ENCODE peak calls at places on chromosomes 1 and 21, in nine cellular contexts. One of them, this sample, is unnamed.

GRCh38 chr1:210681158-210681557 is 352.5 kb downstream of the HHAT start:
- DNase-seq in endothelial cell: no peak
- DNase-seq in globus pallidus: no peak
- DNase-seq in ELR: peak
- DNase-seq in stimulated activated CD4-positive, alpha-beta T cell treated with anti-CD3 and anti-CD28 coated beads, Interleukin-2, amount 100 ng/mL, for 24 hours: no peak
- DNase-seq in astrocyte: no peak
- DNase-seq in GM03348: no peak
- DNase-seq in vagina: no peak
- DNase-seq in G401: no peak
- DNase-seq in this sample: no peak

GRCh38 chr1:153742411-153743142 is 14.7 kb downstream of the INTS3 start:
- DNase-seq in G401: no peak
- DNase-seq in globus pallidus: no peak
- DNase-seq in ELR: no peak
- DNase-seq in endothelial cell: no peak
- DNase-seq in GM03348: peak
- DNase-seq in stimulated activated CD4-positive, alpha-beta T cell treated with anti-CD3 and anti-CD28 coated beads, Interleukin-2, amount 100 ng/mL, for 24 hours: no peak
- DNase-seq in astrocyte: peak
- DNase-seq in vagina: no peak
- DNase-seq in this sample: no peak

GRCh38 chr1:110786802-110787327 is 86.1 kb upstream of the CD53 start:
- DNase-seq in stimulated activated CD4-positive, alpha-beta T cell treated with anti-CD3 and anti-CD28 coated beads, Interleukin-2, amount 100 ng/mL, for 24 hours: no peak
- DNase-seq in endothelial cell: no peak
- DNase-seq in GM03348: no peak
- DNase-seq in G401: no peak
- DNase-seq in globus pallidus: no peak
- DNase-seq in ELR: no peak
- DNase-seq in astrocyte: no peak
- DNase-seq in vagina: no peak
- DNase-seq in this sample: no peak

GRCh38 chr1:226419284-226419683 is 11.4 kb upstream of the PARP1 start:
- DNase-seq in G401: no peak
- DNase-seq in stimulated activated CD4-positive, alpha-beta T cell treated with anti-CD3 and anti-CD28 coated beads, Interleukin-2, amount 100 ng/mL, for 24 hours: no peak
- DNase-seq in globus pallidus: peak
- DNase-seq in ELR: no peak
- DNase-seq in astrocyte: no peak
- DNase-seq in endothelial cell: no peak
- DNase-seq in GM03348: no peak
- DNase-seq in vagina: no peak
- DNase-seq in this sample: no peak

GRCh38 chr1:243325305-243325890 is 69.6 kb downstream of the SDCCAG8 start:
- DNase-seq in globus pallidus: peak
- DNase-seq in endothelial cell: peak
- DNase-seq in stimulated activated CD4-positive, alpha-beta T cell treated with anti-CD3 and anti-CD28 coated beads, Interleukin-2, amount 100 ng/mL, for 24 hours: peak
- DNase-seq in astrocyte: peak
- DNase-seq in ELR: peak
- DNase-seq in vagina: no peak
- DNase-seq in GM03348: peak
- DNase-seq in G401: peak
- DNase-seq in this sample: no peak

GRCh38 chr1:94050263-94050662 is 70.7 kb downstream of the ABCA4 start:
- DNase-seq in stimulated activated CD4-positive, alpha-beta T cell treated with anti-CD3 and anti-CD28 coated beads, Interleukin-2, amount 100 ng/mL, for 24 hours: no peak
- DNase-seq in endothelial cell: no peak
- DNase-seq in ELR: peak
- DNase-seq in G401: no peak
- DNase-seq in astrocyte: peak
- DNase-seq in GM03348: peak
- DNase-seq in vagina: no peak
- DNase-seq in globus pallidus: no peak
- DNase-seq in this sample: peak

GRCh38 chr1:62068978-62069377 is 125.7 kb upstream of the L1TD1 start:
- DNase-seq in globus pallidus: no peak
- DNase-seq in ELR: no peak
- DNase-seq in endothelial cell: no peak
- DNase-seq in stimulated activated CD4-positive, alpha-beta T cell treated with anti-CD3 and anti-CD28 coated beads, Interleukin-2, amount 100 ng/mL, for 24 hours: no peak
- DNase-seq in vagina: no peak
- DNase-seq in astrocyte: no peak
- DNase-seq in GM03348: no peak
- DNase-seq in G401: peak
- DNase-seq in this sample: no peak

GRCh38 chr1:201779351-201779880 is 49.5 kb upstream of the IPO9 start:
- DNase-seq in astrocyte: no peak
- DNase-seq in G401: no peak
- DNase-seq in GM03348: no peak
- DNase-seq in vagina: peak
- DNase-seq in ELR: no peak
- DNase-seq in globus pallidus: no peak
- DNase-seq in stimulated activated CD4-positive, alpha-beta T cell treated with anti-CD3 and anti-CD28 coated beads, Interleukin-2, amount 100 ng/mL, for 24 hours: no peak
- DNase-seq in endothelial cell: no peak
- DNase-seq in this sample: no peak

GRCh38 chr1:228210076-228210651 is 2.3 kb downstream of the OBSCN start:
- DNase-seq in astrocyte: no peak
- DNase-seq in endothelial cell: no peak
- DNase-seq in G401: no peak
- DNase-seq in GM03348: no peak
- DNase-seq in globus pallidus: no peak
- DNase-seq in ELR: peak
- DNase-seq in stimulated activated CD4-positive, alpha-beta T cell treated with anti-CD3 and anti-CD28 coated beads, Interleukin-2, amount 100 ng/mL, for 24 hours: no peak
- DNase-seq in vagina: no peak
- DNase-seq in this sample: peak

GRCh38 chr1:198162091-198162767 is 5.4 kb downstream of the NEK7 start:
- DNase-seq in globus pallidus: peak
- DNase-seq in ELR: no peak
- DNase-seq in endothelial cell: no peak
- DNase-seq in GM03348: no peak
- DNase-seq in stimulated activated CD4-positive, alpha-beta T cell treated with anti-CD3 and anti-CD28 coated beads, Interleukin-2, amount 100 ng/mL, for 24 hours: no peak
- DNase-seq in vagina: no peak
- DNase-seq in G401: no peak
- DNase-seq in astrocyte: no peak
- DNase-seq in this sample: no peak

GRCh38 chr1:8412183-8412831 is 94.4 kb downstream of the SLC45A1 start:
- DNase-seq in vagina: no peak
- DNase-seq in endothelial cell: no peak
- DNase-seq in stimulated activated CD4-positive, alpha-beta T cell treated with anti-CD3 and anti-CD28 coated beads, Interleukin-2, amount 100 ng/mL, for 24 hours: no peak
- DNase-seq in G401: no peak
- DNase-seq in GM03348: peak
- DNase-seq in ELR: peak
- DNase-seq in astrocyte: peak
- DNase-seq in globus pallidus: no peak
- DNase-seq in this sample: no peak

GRCh38 chr1:207919523-207920210 is 8.7 kb upstream of the CD34 start:
- DNase-seq in G401: peak
- DNase-seq in ELR: no peak
- DNase-seq in stimulated activated CD4-positive, alpha-beta T cell treated with anti-CD3 and anti-CD28 coated beads, Interleukin-2, amount 100 ng/mL, for 24 hours: no peak
- DNase-seq in vagina: no peak
- DNase-seq in GM03348: peak
- DNase-seq in globus pallidus: no peak
- DNase-seq in astrocyte: no peak
- DNase-seq in endothelial cell: no peak
- DNase-seq in this sample: no peak

GRCh38 chr1:45111239-45111638 is 95.2 kb downstream of the ZSWIM5 start:
- DNase-seq in astrocyte: no peak
- DNase-seq in GM03348: no peak
- DNase-seq in globus pallidus: no peak
- DNase-seq in ELR: no peak
- DNase-seq in endothelial cell: no peak
- DNase-seq in vagina: no peak
- DNase-seq in stimulated activated CD4-positive, alpha-beta T cell treated with anti-CD3 and anti-CD28 coated beads, Interleukin-2, amount 100 ng/mL, for 24 hours: no peak
- DNase-seq in G401: no peak
- DNase-seq in this sample: no peak

GRCh38 chr1:182616130-182617074 is 12.2 kb upstream of the RGS16 start:
- DNase-seq in G401: peak
- DNase-seq in stimulated activated CD4-positive, alpha-beta T cell treated with anti-CD3 and anti-CD28 coated beads, Interleukin-2, amount 100 ng/mL, for 24 hours: peak
- DNase-seq in ELR: no peak
- DNase-seq in globus pallidus: peak
- DNase-seq in vagina: no peak
- DNase-seq in GM03348: peak
- DNase-seq in astrocyte: peak
- DNase-seq in endothelial cell: no peak
- DNase-seq in this sample: peak

GRCh38 chr1:144551107-144551542 is 41.6 kb upstream of the PPIAL4F start:
- DNase-seq in GM03348: no peak
- DNase-seq in astrocyte: no peak
- DNase-seq in endothelial cell: no peak
- DNase-seq in G401: no peak
- DNase-seq in stimulated activated CD4-positive, alpha-beta T cell treated with anti-CD3 and anti-CD28 coated beads, Interleukin-2, amount 100 ng/mL, for 24 hours: no peak
- DNase-seq in ELR: peak
- DNase-seq in vagina: no peak
- DNase-seq in globus pallidus: no peak
- DNase-seq in this sample: no peak

GRCh38 chr1:154182342-154183044 is 9.4 kb downstream of the TPM3 start:
- DNase-seq in astrocyte: peak
- DNase-seq in vagina: no peak
- DNase-seq in ELR: peak
- DNase-seq in stimulated activated CD4-positive, alpha-beta T cell treated with anti-CD3 and anti-CD28 coated beads, Interleukin-2, amount 100 ng/mL, for 24 hours: peak
- DNase-seq in G401: peak
- DNase-seq in globus pallidus: peak
- DNase-seq in GM03348: peak
- DNase-seq in endothelial cell: peak
- DNase-seq in this sample: peak

GRCh38 chr1:12191242-12192032 is 24.6 kb downstream of the TNFRSF1B start:
- DNase-seq in G401: no peak
- DNase-seq in vagina: no peak
- DNase-seq in GM03348: no peak
- DNase-seq in ELR: no peak
- DNase-seq in endothelial cell: no peak
- DNase-seq in stimulated activated CD4-positive, alpha-beta T cell treated with anti-CD3 and anti-CD28 coated beads, Interleukin-2, amount 100 ng/mL, for 24 hours: no peak
- DNase-seq in astrocyte: no peak
- DNase-seq in globus pallidus: no peak
- DNase-seq in this sample: no peak

GRCh38 chr1:152398812-152399698 is 15.0 kb downstream of the CRNN start:
- DNase-seq in stimulated activated CD4-positive, alpha-beta T cell treated with anti-CD3 and anti-CD28 coated beads, Interleukin-2, amount 100 ng/mL, for 24 hours: no peak
- DNase-seq in ELR: peak
- DNase-seq in G401: no peak
- DNase-seq in astrocyte: no peak
- DNase-seq in vagina: no peak
- DNase-seq in GM03348: no peak
- DNase-seq in globus pallidus: no peak
- DNase-seq in endothelial cell: peak
- DNase-seq in this sample: no peak

GRCh38 chr1:181352695-181353094 is 130.6 kb upstream of the CACNA1E start:
- DNase-seq in stimulated activated CD4-positive, alpha-beta T cell treated with anti-CD3 and anti-CD28 coated beads, Interleukin-2, amount 100 ng/mL, for 24 hours: no peak
- DNase-seq in GM03348: no peak
- DNase-seq in astrocyte: no peak
- DNase-seq in endothelial cell: no peak
- DNase-seq in vagina: peak
- DNase-seq in globus pallidus: no peak
- DNase-seq in ELR: no peak
- DNase-seq in G401: no peak
- DNase-seq in this sample: no peak

GRCh38 chr1:227734546-227734857 is 600 bp downstream of the JMJD4 start:
- DNase-seq in globus pallidus: no peak
- DNase-seq in vagina: peak
- DNase-seq in G401: peak
- DNase-seq in stimulated activated CD4-positive, alpha-beta T cell treated with anti-CD3 and anti-CD28 coated beads, Interleukin-2, amount 100 ng/mL, for 24 hours: no peak
- DNase-seq in GM03348: no peak
- DNase-seq in astrocyte: no peak
- DNase-seq in endothelial cell: no peak
- DNase-seq in ELR: peak
- DNase-seq in this sample: peak

GRCh38 chr1:55735110-55735509 is 519.9 kb upstream of the USP24 start:
- DNase-seq in ELR: peak
- DNase-seq in GM03348: no peak
- DNase-seq in endothelial cell: no peak
- DNase-seq in G401: no peak
- DNase-seq in astrocyte: no peak
- DNase-seq in vagina: no peak
- DNase-seq in globus pallidus: no peak
- DNase-seq in stimulated activated CD4-positive, alpha-beta T cell treated with anti-CD3 and anti-CD28 coated beads, Interleukin-2, amount 100 ng/mL, for 24 hours: no peak
- DNase-seq in this sample: no peak

GRCh38 chr21:38787461-38788274 is 18.1 kb upstream of the ETS2 start:
- DNase-seq in ELR: peak
- DNase-seq in astrocyte: peak
- DNase-seq in GM03348: peak
- DNase-seq in endothelial cell: no peak
- DNase-seq in stimulated activated CD4-positive, alpha-beta T cell treated with anti-CD3 and anti-CD28 coated beads, Interleukin-2, amount 100 ng/mL, for 24 hours: no peak
- DNase-seq in G401: no peak
- DNase-seq in vagina: no peak
- DNase-seq in globus pallidus: no peak
- DNase-seq in this sample: peak

GRCh38 chr1:223831755-223832636 is 13.8 kb downstream of the TP53BP2 start:
- DNase-seq in astrocyte: peak
- DNase-seq in vagina: no peak
- DNase-seq in G401: no peak
- DNase-seq in ELR: peak
- DNase-seq in stimulated activated CD4-positive, alpha-beta T cell treated with anti-CD3 and anti-CD28 coated beads, Interleukin-2, amount 100 ng/mL, for 24 hours: no peak
- DNase-seq in globus pallidus: no peak
- DNase-seq in endothelial cell: no peak
- DNase-seq in GM03348: peak
- DNase-seq in this sample: no peak

GRCh38 chr1:53046930-53047329 is 15.1 kb upstream of the PODN start:
- DNase-seq in GM03348: no peak
- DNase-seq in ELR: peak
- DNase-seq in astrocyte: peak
- DNase-seq in globus pallidus: no peak
- DNase-seq in vagina: no peak
- DNase-seq in stimulated activated CD4-positive, alpha-beta T cell treated with anti-CD3 and anti-CD28 coated beads, Interleukin-2, amount 100 ng/mL, for 24 hours: no peak
- DNase-seq in endothelial cell: no peak
- DNase-seq in G401: peak
- DNase-seq in this sample: peak

GRCh38 chr1:115332813-115333608 is 5.0 kb downstream of the NGF start:
- DNase-seq in vagina: no peak
- DNase-seq in astrocyte: peak
- DNase-seq in ELR: peak
- DNase-seq in GM03348: peak
- DNase-seq in G401: no peak
- DNase-seq in endothelial cell: no peak
- DNase-seq in globus pallidus: no peak
- DNase-seq in stimulated activated CD4-positive, alpha-beta T cell treated with anti-CD3 and anti-CD28 coated beads, Interleukin-2, amount 100 ng/mL, for 24 hours: no peak
- DNase-seq in this sample: no peak

GRCh38 chr1:209150114-209150513 is 433.4 kb upstream of the CAMK1G start:
- DNase-seq in astrocyte: peak
- DNase-seq in G401: no peak
- DNase-seq in GM03348: peak
- DNase-seq in stimulated activated CD4-positive, alpha-beta T cell treated with anti-CD3 and anti-CD28 coated beads, Interleukin-2, amount 100 ng/mL, for 24 hours: no peak
- DNase-seq in endothelial cell: peak
- DNase-seq in globus pallidus: no peak
- DNase-seq in vagina: no peak
- DNase-seq in ELR: peak
- DNase-seq in this sample: peak

This sample was measured in PC-9.